ENCODE peak calls at places on chromosome 14, in five cellular contexts. One of them, this sample, is unnamed.

GRCh38 chr14:102905116-102906108 is 17.1 kb upstream of the AMN start:
- DNase-seq in AG04450: no peak
- DNase-seq in mucosa of descending colon: no peak
- DNase-seq in activated B cell treated with CpG ODN at 0.5 μM for 24 hours: no peak
- DNase-seq in IMR-90: no peak
- DNase-seq in this sample: no peak

GRCh38 chr14:59337151-59337611 is 128.0 kb downstream of the GPR135 start:
- DNase-seq in AG04450: no peak
- DNase-seq in mucosa of descending colon: no peak
- DNase-seq in activated B cell treated with CpG ODN at 0.5 μM for 24 hours: no peak
- DNase-seq in IMR-90: no peak
- DNase-seq in this sample: no peak

GRCh38 chr14:105065280-105066228 is at the start of gene GPR132:
- DNase-seq in AG04450: no peak
- DNase-seq in mucosa of descending colon: peak
- DNase-seq in activated B cell treated with CpG ODN at 0.5 μM for 24 hours: peak
- DNase-seq in IMR-90: no peak
- DNase-seq in this sample: no peak

GRCh38 chr14:89178376-89178775 is 238.7 kb downstream of the FOXN3 start:
- DNase-seq in AG04450: no peak
- DNase-seq in mucosa of descending colon: no peak
- DNase-seq in activated B cell treated with CpG ODN at 0.5 μM for 24 hours: no peak
- DNase-seq in IMR-90: no peak
- DNase-seq in this sample: no peak

GRCh38 chr14:51336304-51336703 is 96.3 kb downstream of the TMX1 start:
- DNase-seq in AG04450: no peak
- DNase-seq in mucosa of descending colon: no peak
- DNase-seq in activated B cell treated with CpG ODN at 0.5 μM for 24 hours: no peak
- DNase-seq in IMR-90: no peak
- DNase-seq in this sample: no peak

GRCh38 chr14:55121146-55121545 is 7.9 kb upstream of the LGALS3 start:
- DNase-seq in AG04450: no peak
- DNase-seq in mucosa of descending colon: no peak
- DNase-seq in activated B cell treated with CpG ODN at 0.5 μM for 24 hours: no peak
- DNase-seq in IMR-90: no peak
- DNase-seq in this sample: no peak

GRCh38 chr14:22977434-22977683 is 5.0 kb downstream of the AJUBA start:
- DNase-seq in AG04450: no peak
- DNase-seq in mucosa of descending colon: no peak
- DNase-seq in activated B cell treated with CpG ODN at 0.5 μM for 24 hours: no peak
- DNase-seq in IMR-90: no peak
- DNase-seq in this sample: no peak

GRCh38 chr14:62143235-62143634 is 381.0 kb downstream of the SNAPC1 start:
- DNase-seq in AG04450: peak
- DNase-seq in mucosa of descending colon: no peak
- DNase-seq in activated B cell treated with CpG ODN at 0.5 μM for 24 hours: no peak
- DNase-seq in IMR-90: peak
- DNase-seq in this sample: no peak

GRCh38 chr14:63262446-63262845 is 56.3 kb downstream of the GPHB5 start:
- DNase-seq in AG04450: no peak
- DNase-seq in mucosa of descending colon: no peak
- DNase-seq in activated B cell treated with CpG ODN at 0.5 μM for 24 hours: no peak
- DNase-seq in IMR-90: no peak
- DNase-seq in this sample: no peak

GRCh38 chr14:91354979-91355685 is 62.5 kb downstream of the CCDC88C start:
- DNase-seq in AG04450: no peak
- DNase-seq in mucosa of descending colon: no peak
- DNase-seq in activated B cell treated with CpG ODN at 0.5 μM for 24 hours: peak
- DNase-seq in IMR-90: no peak
- DNase-seq in this sample: no peak

GRCh38 chr14:70773182-70773862 is 36.0 kb downstream of the MAP3K9 start:
- DNase-seq in AG04450: no peak
- DNase-seq in mucosa of descending colon: no peak
- DNase-seq in activated B cell treated with CpG ODN at 0.5 μM for 24 hours: no peak
- DNase-seq in IMR-90: no peak
- DNase-seq in this sample: no peak

GRCh38 chr14:69423279-69423678 is 24.8 kb downstream of the SLC39A9 start:
- DNase-seq in AG04450: no peak
- DNase-seq in mucosa of descending colon: no peak
- DNase-seq in activated B cell treated with CpG ODN at 0.5 μM for 24 hours: no peak
- DNase-seq in IMR-90: peak
- DNase-seq in this sample: no peak

GRCh38 chr14:98368214-98368613 is 903.8 kb downstream of the BCL11B start:
- DNase-seq in AG04450: no peak
- DNase-seq in mucosa of descending colon: no peak
- DNase-seq in activated B cell treated with CpG ODN at 0.5 μM for 24 hours: no peak
- DNase-seq in IMR-90: no peak
- DNase-seq in this sample: no peak

GRCh38 chr14:39145266-39145966 is 24.7 kb downstream of the TRAPPC6B start:
- DNase-seq in AG04450: no peak
- DNase-seq in mucosa of descending colon: no peak
- DNase-seq in activated B cell treated with CpG ODN at 0.5 μM for 24 hours: no peak
- DNase-seq in IMR-90: no peak
- DNase-seq in this sample: no peak

GRCh38 chr14:60332869-60333268 is 83.8 kb downstream of the PPM1A start:
- DNase-seq in AG04450: no peak
- DNase-seq in mucosa of descending colon: no peak
- DNase-seq in activated B cell treated with CpG ODN at 0.5 μM for 24 hours: no peak
- DNase-seq in IMR-90: no peak
- DNase-seq in this sample: no peak

GRCh38 chr14:95015046-95015445 is 142.3 kb downstream of the DICER1 start:
- DNase-seq in AG04450: no peak
- DNase-seq in mucosa of descending colon: no peak
- DNase-seq in activated B cell treated with CpG ODN at 0.5 μM for 24 hours: no peak
- DNase-seq in IMR-90: no peak
- DNase-seq in this sample: no peak

GRCh38 chr14:68987653-68988036 is 8.5 kb upstream of the ACTN1 start:
- DNase-seq in AG04450: no peak
- DNase-seq in mucosa of descending colon: no peak
- DNase-seq in activated B cell treated with CpG ODN at 0.5 μM for 24 hours: no peak
- DNase-seq in IMR-90: no peak
- DNase-seq in this sample: no peak

GRCh38 chr14:102857444-102857843 is 65.0 kb upstream of the AMN start:
- DNase-seq in AG04450: no peak
- DNase-seq in mucosa of descending colon: no peak
- DNase-seq in activated B cell treated with CpG ODN at 0.5 μM for 24 hours: no peak
- DNase-seq in IMR-90: no peak
- DNase-seq in this sample: no peak

GRCh38 chr14:30005114-30005698 is 77.6 kb upstream of the PRKD1 start:
- DNase-seq in AG04450: peak
- DNase-seq in mucosa of descending colon: no peak
- DNase-seq in activated B cell treated with CpG ODN at 0.5 μM for 24 hours: no peak
- DNase-seq in IMR-90: peak
- DNase-seq in this sample: peak

GRCh38 chr14:102215071-102215470 is 75.4 kb downstream of the WDR20 start:
- DNase-seq in AG04450: peak
- DNase-seq in mucosa of descending colon: no peak
- DNase-seq in activated B cell treated with CpG ODN at 0.5 μM for 24 hours: no peak
- DNase-seq in IMR-90: peak
- DNase-seq in this sample: no peak

GRCh38 chr14:89242871-89243270 is 174.2 kb downstream of the FOXN3 start:
- DNase-seq in AG04450: no peak
- DNase-seq in mucosa of descending colon: no peak
- DNase-seq in activated B cell treated with CpG ODN at 0.5 μM for 24 hours: no peak
- DNase-seq in IMR-90: no peak
- DNase-seq in this sample: no peak

GRCh38 chr14:43475762-43476161 is 1031.3 kb downstream of the FSCB start:
- DNase-seq in AG04450: no peak
- DNase-seq in mucosa of descending colon: no peak
- DNase-seq in activated B cell treated with CpG ODN at 0.5 μM for 24 hours: no peak
- DNase-seq in IMR-90: no peak
- DNase-seq in this sample: no peak

GRCh38 chr14:34453226-34453625 is 8.8 kb downstream of the SPTSSA start:
- DNase-seq in AG04450: no peak
- DNase-seq in mucosa of descending colon: no peak
- DNase-seq in activated B cell treated with CpG ODN at 0.5 μM for 24 hours: no peak
- DNase-seq in IMR-90: no peak
- DNase-seq in this sample: no peak

GRCh38 chr14:101118746-101119610 is 215.5 kb upstream of the RTL1 start:
- DNase-seq in AG04450: no peak
- DNase-seq in mucosa of descending colon: peak
- DNase-seq in activated B cell treated with CpG ODN at 0.5 μM for 24 hours: no peak
- DNase-seq in IMR-90: no peak
- DNase-seq in this sample: no peak

GRCh38 chr14:99822800-99823455 is 29.7 kb downstream of the EML1 start:
- DNase-seq in AG04450: no peak
- DNase-seq in mucosa of descending colon: no peak
- DNase-seq in activated B cell treated with CpG ODN at 0.5 μM for 24 hours: no peak
- DNase-seq in IMR-90: no peak
- DNase-seq in this sample: no peak

GRCh38 chr14:72892103-72892878 is 1.6 kb downstream of the DPF3 start:
- DNase-seq in AG04450: no peak
- DNase-seq in mucosa of descending colon: peak
- DNase-seq in activated B cell treated with CpG ODN at 0.5 μM for 24 hours: peak
- DNase-seq in IMR-90: peak
- DNase-seq in this sample: no peak

GRCh38 chr14:53237488-53237887 is 84.4 kb upstream of the DDHD1 start:
- DNase-seq in AG04450: no peak
- DNase-seq in mucosa of descending colon: no peak
- DNase-seq in activated B cell treated with CpG ODN at 0.5 μM for 24 hours: no peak
- DNase-seq in IMR-90: no peak
- DNase-seq in this sample: no peak

GRCh38 chr14:60722836-60723217 is 1.3 kb downstream of the SIX4 start:
- DNase-seq in AG04450: no peak
- DNase-seq in mucosa of descending colon: no peak
- DNase-seq in activated B cell treated with CpG ODN at 0.5 μM for 24 hours: no peak
- DNase-seq in IMR-90: peak
- DNase-seq in this sample: no peak

GRCh38 chr14:58901826-58902225 is 264.1 kb downstream of the DACT1 start:
- DNase-seq in AG04450: no peak
- DNase-seq in mucosa of descending colon: no peak
- DNase-seq in activated B cell treated with CpG ODN at 0.5 μM for 24 hours: no peak
- DNase-seq in IMR-90: no peak
- DNase-seq in this sample: no peak

GRCh38 chr14:60111732-60112131 is 20.0 kb downstream of the PCNX4 start:
- DNase-seq in AG04450: no peak
- DNase-seq in mucosa of descending colon: no peak
- DNase-seq in activated B cell treated with CpG ODN at 0.5 μM for 24 hours: no peak
- DNase-seq in IMR-90: no peak
- DNase-seq in this sample: no peak

GRCh38 chr14:53306267-53306721 is 153.2 kb upstream of the DDHD1 start:
- DNase-seq in AG04450: peak
- DNase-seq in mucosa of descending colon: peak
- DNase-seq in activated B cell treated with CpG ODN at 0.5 μM for 24 hours: no peak
- DNase-seq in IMR-90: peak
- DNase-seq in this sample: no peak

GRCh38 chr14:90644882-90645281 is 171.3 kb downstream of the TTC7B start:
- DNase-seq in AG04450: peak
- DNase-seq in mucosa of descending colon: no peak
- DNase-seq in activated B cell treated with CpG ODN at 0.5 μM for 24 hours: no peak
- DNase-seq in IMR-90: peak
- DNase-seq in this sample: no peak

GRCh38 chr14:53399057-53399456 is 245.9 kb upstream of the DDHD1 start:
- DNase-seq in AG04450: no peak
- DNase-seq in mucosa of descending colon: no peak
- DNase-seq in activated B cell treated with CpG ODN at 0.5 μM for 24 hours: no peak
- DNase-seq in IMR-90: peak
- DNase-seq in this sample: no peak

DNA sequence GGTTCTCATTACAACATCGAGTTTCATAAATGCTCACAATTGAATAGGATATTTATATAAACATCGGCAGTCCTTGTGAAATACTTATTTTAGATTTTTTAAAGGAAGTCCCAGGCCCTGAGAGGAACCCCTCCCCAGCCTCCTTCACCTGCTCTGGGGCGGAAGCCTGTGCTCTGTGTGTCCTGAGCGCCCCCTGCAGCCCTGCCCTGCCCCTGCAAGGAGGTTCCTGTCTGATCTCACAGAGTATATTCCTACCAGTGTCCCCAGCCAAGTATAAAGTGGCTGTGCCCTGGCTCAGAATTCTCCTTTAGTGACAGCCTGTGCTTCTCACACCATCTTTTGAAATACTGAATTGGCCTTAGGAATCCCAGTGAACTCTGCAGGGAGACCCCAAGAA is 659.5 kb downstream of the TMEM121 start:
- DNase-seq in AG04450: no peak
- DNase-seq in mucosa of descending colon: no peak
- DNase-seq in activated B cell treated with CpG ODN at 0.5 μM for 24 hours: no peak
- DNase-seq in IMR-90: no peak
- DNase-seq in this sample: no peak
- TF ChIP-seq CTCF in AG04450: no peak
- TF ChIP-seq CTCF in mucosa of descending colon: no peak
- TF ChIP-seq CTCF in activated B cell treated with CpG ODN at 0.5 μM for 24 hours: no peak
- TF ChIP-seq CTCF in IMR-90: no peak
- TF ChIP-seq CTCF in this sample: no peak

GRCh38 chr14:21711360-21711961 is 37.8 kb upstream of the OR4E1 start:
- DNase-seq in AG04450: no peak
- DNase-seq in mucosa of descending colon: no peak
- DNase-seq in activated B cell treated with CpG ODN at 0.5 μM for 24 hours: no peak
- DNase-seq in IMR-90: peak
- DNase-seq in this sample: no peak
- TF ChIP-seq CTCF in AG04450: peak
- TF ChIP-seq CTCF in mucosa of descending colon: peak
- TF ChIP-seq CTCF in activated B cell treated with CpG ODN at 0.5 μM for 24 hours: peak
- TF ChIP-seq CTCF in IMR-90: peak
- TF ChIP-seq CTCF in this sample: peak

GRCh38 chr14:74526854-74527585 is 33.5 kb downstream of the ISCA2 start:
- DNase-seq in AG04450: no peak
- DNase-seq in mucosa of descending colon: no peak
- DNase-seq in activated B cell treated with CpG ODN at 0.5 μM for 24 hours: no peak
- DNase-seq in IMR-90: no peak
- DNase-seq in this sample: no peak
- TF ChIP-seq CTCF in AG04450: no peak
- TF ChIP-seq CTCF in mucosa of descending colon: no peak
- TF ChIP-seq CTCF in activated B cell treated with CpG ODN at 0.5 μM for 24 hours: no peak
- TF ChIP-seq CTCF in IMR-90: no peak
- TF ChIP-seq CTCF in this sample: no peak

GRCh38 chr14:37232907-37233481 is 35.3 kb downstream of the MIPOL1 start:
- DNase-seq in AG04450: peak
- DNase-seq in mucosa of descending colon: no peak
- DNase-seq in activated B cell treated with CpG ODN at 0.5 μM for 24 hours: no peak
- DNase-seq in IMR-90: peak
- DNase-seq in this sample: no peak
- TF ChIP-seq CTCF in AG04450: peak
- TF ChIP-seq CTCF in mucosa of descending colon: no peak
- TF ChIP-seq CTCF in activated B cell treated with CpG ODN at 0.5 μM for 24 hours: no peak
- TF ChIP-seq CTCF in IMR-90: peak
- TF ChIP-seq CTCF in this sample: peak

DNA sequence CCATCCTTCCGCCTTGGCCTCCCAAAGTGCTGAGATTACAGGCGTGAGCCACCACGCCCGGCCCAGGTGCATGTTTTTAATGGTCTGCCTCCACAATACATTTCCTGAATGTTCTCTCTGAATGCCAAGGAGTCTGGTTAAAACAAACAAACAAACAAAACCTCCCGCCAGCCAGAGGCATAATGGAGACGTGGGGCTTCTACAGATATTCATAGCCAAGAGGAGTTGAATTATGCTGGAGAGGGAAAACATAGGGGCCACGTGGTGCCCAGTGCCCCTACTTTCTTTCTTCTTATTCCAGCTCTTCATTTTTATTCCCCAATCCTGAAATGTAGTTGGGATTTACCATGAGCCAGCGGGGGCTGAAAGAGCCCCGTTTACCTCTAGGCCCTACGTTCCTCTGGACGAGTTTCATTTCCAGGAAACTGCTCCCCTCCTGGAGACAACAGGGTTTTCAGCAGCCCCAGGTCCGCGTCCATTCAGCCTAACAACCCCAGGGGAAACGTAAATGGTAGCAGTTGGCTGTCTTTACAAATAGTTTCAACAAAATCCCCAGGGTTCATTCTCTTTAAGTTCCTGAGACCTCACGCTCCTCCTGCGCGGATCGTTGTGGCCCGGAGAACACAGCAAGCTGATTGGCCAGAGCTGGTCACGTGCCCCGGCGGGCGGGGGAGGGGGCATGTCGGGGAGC is 108.5 kb upstream of the ESRRB start:
- DNase-seq in AG04450: no peak
- DNase-seq in mucosa of descending colon: peak
- DNase-seq in activated B cell treated with CpG ODN at 0.5 μM for 24 hours: no peak
- DNase-seq in IMR-90: peak
- DNase-seq in this sample: no peak
- TF ChIP-seq CTCF in AG04450: peak
- TF ChIP-seq CTCF in mucosa of descending colon: no peak
- TF ChIP-seq CTCF in activated B cell treated with CpG ODN at 0.5 μM for 24 hours: no peak
- TF ChIP-seq CTCF in IMR-90: no peak
- TF ChIP-seq CTCF in this sample: no peak